ENCODE peak calls at places on chromosome 14, in ten cellular contexts. O, A, H, R, N, D, M, W, G and Q are unnamed samples.

GRCh38 chr14:105388976-105389375 is 9.4 kb upstream of the TEX22 start:
- DNase-seq in A (no peak), H (no peak), N (no peak), O (no peak), M (no peak), D (no peak), W (no peak), R (no peak), G (no peak), Q (no peak)

GRCh38 chr14:26598081-26598671 is 343 bp upstream of the NOVA1 start:
- DNase-seq in H (peak), W (peak), G (peak), O (peak), M (peak), A (peak), R (peak), D (peak), N (peak), Q (peak)

GRCh38 chr14:93239869-93240677 is 33.0 kb downstream of the UBR7 start:
- DNase-seq in N (no peak), A (no peak), D (no peak), H (no peak), G (no peak), O (no peak), W (no peak), M (no peak), R (no peak), Q (no peak)

GRCh38 chr14:93926209-93926872 is 803 bp upstream of the FAM181A start:
- DNase-seq in H (no peak), A (no peak), M (peak), R (no peak), W (no peak), N (no peak), D (no peak), G (no peak), O (no peak), Q (no peak)

GRCh38 chr14:22977684-22978486 is 4.5 kb downstream of the AJUBA start:
- DNase-seq in N (no peak), W (no peak), H (peak), G (peak), A (no peak), D (no peak), O (no peak), R (peak), M (no peak), Q (no peak)

GRCh38 chr14:98198385-98198784 is 1073.6 kb downstream of the BCL11B start:
- DNase-seq in D (no peak), W (no peak), O (no peak), H (no peak), A (no peak), M (no peak), N (no peak), R (peak), G (no peak), Q (no peak)

GRCh38 chr14:99733551-99734405 is 49.7 kb downstream of the CYP46A1 start:
- DNase-seq in D (peak), M (no peak), W (peak), G (peak), O (no peak), N (no peak), A (peak), R (peak), H (peak), Q (no peak)

GRCh38 chr14:48035836-48036235 is 360.4 kb upstream of the MDGA2 start:
- DNase-seq in O (no peak), G (peak), A (no peak), N (no peak), R (no peak), M (no peak), H (no peak), D (peak), W (no peak), Q (no peak)

GRCh38 chr14:78184151-78184550 is 14.0 kb downstream of the NRXN3 start:
- DNase-seq in M (no peak), G (no peak), R (no peak), W (no peak), A (no peak), D (peak), O (no peak), H (no peak), N (no peak), Q (no peak)

GRCh38 chr14:102316048-102316745 is 3.3 kb upstream of the ZNF839 start:
- DNase-seq in G (no peak), W (no peak), D (peak), O (no peak), M (peak), A (no peak), H (no peak), N (peak), R (peak), Q (peak)

GRCh38 chr14:75469164-75469563 is 41.3 kb downstream of the JDP2 start:
- DNase-seq in N (no peak), H (no peak), A (no peak), R (no peak), W (no peak), O (no peak), D (no peak), M (no peak), G (no peak), Q (no peak)

GRCh38 chr14:25833341-25834121 is 764.3 kb downstream of the NOVA1 start:
- DNase-seq in H (no peak), D (no peak), G (peak), W (no peak), A (no peak), N (peak), O (peak), R (peak), M (peak), Q (peak)

GRCh38 chr14:100221419-100222218 is 17.3 kb upstream of the YY1 start:
- DNase-seq in M (peak), H (peak), O (peak), W (no peak), D (peak), N (peak), G (peak), R (peak), A (peak), Q (peak)

GRCh38 chr14:34336501-34336900 is 125.5 kb downstream of the SPTSSA start:
- DNase-seq in R (no peak), M (no peak), A (no peak), H (no peak), G (no peak), O (no peak), N (no peak), W (no peak), D (no peak), Q (no peak)

GRCh38 chr14:95155044-95155443 is 2.3 kb downstream of the DICER1 start:
- DNase-seq in N (peak), R (no peak), A (no peak), H (no peak), M (no peak), D (no peak), G (no peak), W (no peak), O (no peak), Q (no peak)